ENCODE peak calls at places on chromosomes 1 and 21, in nine cellular contexts. A, Y, U, K, Z, J, L, O and T are unnamed samples.

GRCh38 chr1:231178970-231179369 is 17.1 kb downstream of the TRIM67 start:
- DNase-seq in Z (no peak), U (no peak), O (no peak), A (no peak), K (no peak), Y (no peak), J (no peak), L (no peak), T (no peak)

GRCh38 chr1:7620196-7620595 is 150.9 kb upstream of the VAMP3 start:
- DNase-seq in Z (no peak), L (no peak), J (no peak), K (no peak), O (no peak), Y (no peak), A (no peak), U (no peak), T (no peak)

GRCh38 chr1:54126271-54126815 is 26.5 kb downstream of the CDCP2 start:
- DNase-seq in Y (no peak), U (no peak), Z (no peak), J (no peak), A (no peak), O (no peak), L (no peak), K (peak), T (no peak)

GRCh38 chr1:205015241-205015640 is 27.8 kb upstream of the CNTN2 start:
- DNase-seq in J (no peak), L (no peak), O (no peak), U (no peak), A (no peak), K (no peak), Z (no peak), Y (no peak), T (no peak)

GRCh38 chr1:19664453-19665043 is at the start of gene HTR6:
- DNase-seq in O (no peak), A (peak), J (no peak), K (no peak), U (no peak), Z (no peak), L (no peak), Y (no peak), T (no peak)

GRCh38 chr1:47189844-47190562 is at the start of gene PDZK1IP1:
- DNase-seq in U (peak), L (no peak), O (no peak), A (no peak), Y (no peak), Z (peak), J (peak), K (no peak), T (peak)

GRCh38 chr1:19045898-19046889 is 89.7 kb upstream of the IFFO2 start:
- DNase-seq in A (no peak), L (no peak), U (no peak), O (no peak), Y (no peak), J (no peak), Z (no peak), K (no peak), T (peak)

GRCh38 chr1:70331962-70332361 is 22.6 kb downstream of the ANKRD13C start:
- DNase-seq in J (no peak), K (no peak), Y (peak), Z (no peak), L (no peak), A (no peak), U (no peak), O (no peak), T (no peak)

GRCh38 chr1:32886828-32887414 is 630 bp downstream of the HPCA start:
- DNase-seq in J (no peak), U (no peak), A (no peak), K (no peak), L (no peak), O (no peak), Z (no peak), Y (no peak), T (no peak)

GRCh38 chr1:233972951-233973635 is 68.6 kb downstream of the SLC35F3 start:
- DNase-seq in Z (no peak), J (no peak), K (no peak), Y (peak), A (no peak), L (peak), O (no peak), U (no peak), T (peak)

GRCh38 chr1:245155186-245156040 is 628 bp downstream of the KIF26B start:
- DNase-seq in K (no peak), Y (no peak), J (no peak), U (no peak), Z (no peak), O (no peak), A (peak), L (no peak), T (peak)

GRCh38 chr1:234281826-234282489 is 91.3 kb upstream of the COA6 start:
- DNase-seq in J (no peak), A (no peak), Y (no peak), Z (no peak), O (no peak), K (no peak), L (no peak), U (no peak), T (no peak)

GRCh38 chr21:33835920-33836319 is 79.7 kb downstream of the ATP5PO start:
- DNase-seq in L (no peak), A (no peak), O (no peak), J (no peak), Z (no peak), U (no peak), K (no peak), Y (no peak), T (no peak)

GRCh38 chr1:194366705-194367104 is 1180.3 kb upstream of the B3GALT2 start:
- DNase-seq in L (no peak), U (no peak), J (no peak), A (no peak), K (peak), O (no peak), Y (no peak), Z (no peak), T (no peak)

GRCh38 chr1:66271216-66271903 is 262.6 kb upstream of the SGIP1 start:
- DNase-seq in O (no peak), A (peak), Y (peak), J (no peak), K (peak), U (peak), L (no peak), Z (peak), T (peak)

GRCh38 chr1:168312718-168313604 is 32.3 kb downstream of the TBX19 start:
- DNase-seq in Y (no peak), U (no peak), L (no peak), K (no peak), A (no peak), Z (no peak), J (no peak), O (no peak), T (peak)

GRCh38 chr21:44870748-44871495 is 2.6 kb downstream of the PTTG1IP start:
- DNase-seq in Y (no peak), L (peak), A (peak), K (no peak), O (no peak), U (no peak), Z (peak), J (peak), T (no peak)

GRCh38 chr1:118077331-118078055 is 107.5 kb downstream of the SPAG17 start:
- DNase-seq in K (no peak), Y (no peak), U (no peak), J (peak), Z (no peak), O (no peak), L (no peak), A (no peak), T (peak)

GRCh38 chr1:234881893-234882771 is 246.5 kb downstream of the TOMM20 start:
- DNase-seq in A (no peak), K (no peak), J (no peak), Y (no peak), Z (no peak), O (no peak), U (no peak), L (no peak), T (no peak)

GRCh38 chr1:168408531-168409242 is 128.0 kb downstream of the TBX19 start:
- DNase-seq in L (peak), Y (no peak), J (peak), A (peak), O (peak), Z (no peak), K (no peak), U (no peak), T (peak)

GRCh38 chr1:91635763-91636162 is 135.1 kb downstream of the CDC7 start:
- DNase-seq in O (no peak), Z (no peak), Y (no peak), A (no peak), K (no peak), U (no peak), J (no peak), L (no peak), T (no peak)

GRCh38 chr21:25421327-25422028 is 185.8 kb downstream of the MRPL39 start:
- DNase-seq in K (peak), J (peak), A (peak), O (peak), Y (peak), L (no peak), U (no peak), Z (no peak), T (peak)

GRCh38 chr1:9233241-9233941 is 1.2 kb upstream of the H6PD start:
- DNase-seq in L (no peak), O (no peak), Y (no peak), A (no peak), U (peak), Z (peak), K (peak), J (no peak), T (no peak)

GRCh38 chr1:21525340-21525717 is 16.1 kb downstream of the ALPL start:
- DNase-seq in Z (no peak), L (no peak), K (no peak), U (no peak), A (no peak), J (no peak), Y (no peak), O (no peak), T (no peak)

GRCh38 chr1:183270541-183271141 is 84.6 kb downstream of the LAMC2 start:
- DNase-seq in U (no peak), K (peak), Z (peak), O (no peak), J (no peak), A (no peak), Y (peak), L (no peak), T (peak)

GRCh38 chr1:36675106-36675505 is 192.4 kb upstream of the CSF3R start:
- DNase-seq in K (no peak), Y (no peak), J (no peak), Z (no peak), L (no peak), O (no peak), A (no peak), U (no peak), T (no peak)